ENCODE peak calls at places on chromosomes 6 and 20, in eight cellular contexts. U is CD8-positive, alpha-beta T cell; N is ovary; Z is body of pancreas; F is AG04450; M is fibroblast of lung; X is HFF-Myc; P is psoas muscle. I is an unnamed sample.

GRCh38 chr20:35263609-35264223 is 14.2 kb downstream of the MMP24OS start:
- DNase-seq in U (no peak), N (no peak), Z (peak; percentile 82), F (no peak), M (no peak), X (no peak), P (no peak), I (no peak)

GRCh38 chr20:29314294-29314693 is 1943.2 kb upstream of the DEFB115 start:
- DNase-seq in U (no peak), N (no peak), Z (no peak), F (no peak), M (no peak), X (no peak), P (no peak), I (no peak)

GRCh38 chr6:34806738-34807453 is 15.0 kb downstream of the BLTP3A start:
- DNase-seq in U (no peak), N (no peak), Z (no peak), F (no peak), M (peak; percentile 4), X (no peak), P (no peak), I (peak; percentile 16)

GRCh38 chr6:404685-405423 is 13.3 kb downstream of the IRF4 start:
- DNase-seq in U (peak; percentile 20), N (no peak), Z (no peak), F (no peak), M (no peak), X (no peak), P (no peak), I (no peak)

GRCh38 chr20:44886276-44886671 is 769 bp downstream of the YWHAB start:
- DNase-seq in U (no peak), N (no peak), Z (no peak), F (no peak), M (no peak), X (no peak), P (no peak), I (no peak)

GRCh38 chr6:33082702-33083101 is 6.9 kb downstream of the HLA-DPB1 start:
- DNase-seq in U (no peak), N (no peak), Z (peak; percentile 58), F (no peak), M (peak; percentile 49), X (no peak), P (peak; percentile 29), I (peak; percentile 2)

GRCh38 chr20:10779911-10780310 is 106.1 kb upstream of the JAG1 start:
- DNase-seq in U (no peak), N (no peak), Z (no peak), F (no peak), M (no peak), X (no peak), P (no peak), I (no peak)

GRCh38 chr20:49560186-49560585 is 7.8 kb downstream of the PTGIS start:
- DNase-seq in U (no peak), N (no peak), Z (no peak), F (no peak), M (no peak), X (no peak), P (no peak), I (peak; percentile 60)

GRCh38 chr20:13395232-13395631 is 174.2 kb downstream of the ISM1 start:
- DNase-seq in U (no peak), N (no peak), Z (no peak), F (no peak), M (no peak), X (no peak), P (no peak), I (no peak)

GRCh38 chr6:29763491-29764289 is 40.5 kb downstream of the HLA-F start:
- DNase-seq in U (no peak), N (no peak), Z (no peak), F (no peak), M (peak; percentile 58), X (peak; percentile 52), P (no peak), I (peak; percentile 90)

GRCh38 chr20:62953839-62954703 is 1.6 kb downstream of the SLC17A9 start:
- DNase-seq in U (peak; percentile 81), N (peak; percentile 84), Z (peak; percentile 69), F (peak; percentile 18), M (peak; percentile 78), X (peak; percentile 19), P (peak; percentile 69), I (peak; percentile 77)

GRCh38 chr6:56145616-56146015 is 101.8 kb downstream of the COL21A1 start:
- DNase-seq in U (no peak), N (no peak), Z (no peak), F (no peak), M (peak; percentile 33), X (no peak), P (no peak), I (peak; percentile 49)

GRCh38 chr6:111806561-111807497 is 66.4 kb downstream of the FYN start:
- DNase-seq in U (no peak), N (no peak), Z (no peak), F (no peak), M (no peak), X (no peak), P (no peak), I (no peak)

GRCh38 chr20:62808211-62808865 is 3.7 kb downstream of the OGFR start:
- DNase-seq in U (peak; percentile 78), N (peak; percentile 77), Z (peak; percentile 65), F (no peak), M (peak; percentile 61), X (no peak), P (peak; percentile 77), I (peak; percentile 63)

GRCh38 chr6:35197196-35197595 is 16.6 kb upstream of the SCUBE3 start:
- DNase-seq in U (no peak), N (no peak), Z (no peak), F (no peak), M (no peak), X (no peak), P (no peak), I (no peak)

GRCh38 chr20:45354423-45355208 is 6.4 kb upstream of the SDC4 start:
- DNase-seq in U (no peak), N (no peak), Z (no peak), F (no peak), M (peak; percentile 39), X (no peak), P (no peak), I (peak; percentile 53)

GRCh38 chr6:75694406-75694805 is 54.6 kb upstream of the MYO6 start:
- DNase-seq in U (no peak), N (no peak), Z (no peak), F (no peak), M (no peak), X (no peak), P (no peak), I (no peak)

GRCh38 chr20:21677261-21677660 is 28.2 kb upstream of the PAX1 start:
- DNase-seq in U (no peak), N (no peak), Z (no peak), F (no peak), M (no peak), X (no peak), P (no peak), I (no peak)

GRCh38 chr6:81788748-81789147 is 36.3 kb upstream of the TENT5A start:
- DNase-seq in U (no peak), N (no peak), Z (no peak), F (no peak), M (no peak), X (no peak), P (no peak), I (no peak)

GRCh38 chr6:41641352-41641925 is 3.2 kb downstream of the MDFI start:
- DNase-seq in U (no peak), N (no peak), Z (no peak), F (no peak), M (no peak), X (no peak), P (no peak), I (no peak)

DNA sequence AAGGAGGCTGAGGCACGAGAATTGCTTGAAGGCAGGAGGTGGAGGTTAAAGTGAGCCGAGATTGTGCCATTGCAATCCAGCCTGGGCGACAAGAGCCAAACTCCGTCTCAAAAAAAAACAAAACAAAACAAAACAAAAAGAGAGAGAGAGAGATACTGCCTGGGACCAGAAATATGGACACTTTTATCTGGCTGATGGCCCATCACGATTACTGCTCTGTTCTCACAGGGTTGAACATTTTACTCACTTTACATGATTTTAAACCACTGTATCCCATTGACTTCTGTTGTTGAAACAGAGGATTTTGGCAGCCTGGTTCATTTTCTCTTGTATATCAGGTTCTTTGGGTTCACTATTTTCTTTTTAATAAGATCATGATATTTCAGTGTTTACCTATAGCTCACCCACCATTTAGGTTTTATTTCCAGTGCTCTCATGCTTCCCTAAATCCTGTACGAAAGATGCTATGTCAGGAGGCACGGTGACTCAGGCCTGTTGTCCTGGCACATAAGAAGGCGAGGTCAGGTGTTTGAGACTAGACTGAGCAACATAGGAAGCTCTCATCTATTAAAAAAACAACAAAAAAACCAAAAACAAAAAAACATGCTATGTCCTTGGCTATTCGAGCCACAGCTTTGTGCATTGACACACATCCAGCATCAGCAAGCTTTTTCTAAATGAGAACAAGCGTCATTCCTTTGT is 34.5 kb upstream of the RREB1 start:
- DNase-seq in U (no peak), N (no peak), Z (no peak), F (no peak), M (no peak), X (no peak), P (no peak), I (no peak)
- H3K4me3 ChIP-seq in U (no peak overlapping the region), N (no peak overlapping the region), Z (no peak overlapping the region), F (no peak overlapping the region), M (no peak overlapping the region), X (no peak overlapping the region), P (no peak overlapping the region), I (no peak overlapping the region)

DNA sequence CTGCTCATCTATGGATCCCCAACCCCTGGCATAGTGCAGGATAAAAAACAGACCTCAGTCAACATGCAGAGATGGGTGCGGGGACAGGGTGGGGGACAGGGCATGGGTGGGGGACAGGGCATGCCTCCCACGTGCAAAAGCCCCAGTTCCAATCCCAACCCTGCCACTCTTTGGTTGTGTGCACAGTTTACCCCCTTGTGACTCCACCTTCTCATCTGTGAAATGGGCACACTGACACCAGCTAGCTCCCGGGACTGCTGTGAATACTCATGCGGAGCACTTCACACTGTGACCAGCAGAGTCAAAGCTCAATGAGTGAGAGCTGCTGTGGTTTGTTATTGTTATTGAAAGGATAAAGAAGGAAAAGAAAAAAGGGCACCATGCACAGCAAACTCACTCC is 69.3 kb downstream of the NFATC2 start:
- DNase-seq in U (no peak), N (no peak), Z (no peak), F (no peak), M (no peak), X (no peak), P (no peak), I (no peak)
- TF ChIP-seq CTCF in U (no peak), N (no peak), Z (no peak), F (no peak), M (no peak), X (no peak), P (no peak), I (no peak)

GRCh38 chr6:11218077-11218392 is 14.4 kb downstream of the NEDD9 start:
- DNase-seq in U (no peak), N (no peak), Z (no peak), F (no peak), M (no peak), X (no peak), P (no peak), I (no peak)
- H3K4me3 ChIP-seq in U (no peak overlapping the region), N (no peak overlapping the region), Z (no peak overlapping the region), F (no peak overlapping the region), M (no peak overlapping the region), X (no peak overlapping the region), P (no peak overlapping the region), I (no peak overlapping the region)

DNA sequence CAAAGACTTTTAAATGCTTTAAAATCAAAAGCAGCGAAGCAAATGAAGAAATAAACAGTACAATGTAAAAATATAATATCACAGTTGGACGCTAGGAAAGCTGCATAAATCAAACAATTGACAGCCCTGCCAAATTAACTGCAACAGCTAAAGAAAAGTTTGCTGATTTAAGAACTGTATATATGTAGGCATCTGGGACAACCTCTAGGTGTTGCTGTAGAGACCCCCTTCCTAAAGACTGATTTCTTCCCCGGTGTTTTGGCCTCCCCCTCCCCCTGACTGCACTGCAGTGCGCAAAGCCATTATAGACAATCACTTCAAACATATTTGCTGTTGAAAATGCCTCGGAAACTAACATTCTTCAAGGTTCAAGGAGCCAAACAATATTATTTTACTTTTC is 1.1 kb downstream of the ELOVL4 start:
- DNase-seq in U (no peak), N (no peak), Z (no peak), F (no peak), M (peak; percentile 45), X (no peak), P (no peak), I (peak; percentile 40)
- TF ChIP-seq CTCF in U (peak; percentile 55), N (no peak), Z (no peak), F (peak; percentile 53), M (peak; percentile 46), X (peak; percentile 35), P (no peak), I (peak; percentile 63)